ENCODE peak calls at places on chromosome 11, in nine cellular contexts. One of them, this sample, is unnamed.

GRCh38 chr11:127994736-127995135 is 592.6 kb downstream of the ETS1 start:
- DNase-seq in foreskin fibroblast: peak; percentile 41
- DNase-seq in kidney: no peak
- DNase-seq in colonic mucosa: no peak
- DNase-seq in HFF-Myc: no peak
- DNase-seq in AG04450: peak; percentile 15
- DNase-seq in cardiac muscle cell: no peak
- DNase-seq in CD8-positive, alpha-beta T cell: no peak
- DNase-seq in iPS DF 6.9: no peak
- DNase-seq in this sample: no peak

GRCh38 chr11:17556999-17557398 is 9.9 kb downstream of the OTOG start:
- DNase-seq in foreskin fibroblast: no peak
- DNase-seq in kidney: peak; percentile 54
- DNase-seq in colonic mucosa: no peak
- DNase-seq in HFF-Myc: no peak
- DNase-seq in AG04450: no peak
- DNase-seq in cardiac muscle cell: no peak
- DNase-seq in CD8-positive, alpha-beta T cell: no peak
- DNase-seq in iPS DF 6.9: no peak
- DNase-seq in this sample: no peak

GRCh38 chr11:24093410-24093809 is 403.4 kb upstream of the LUZP2 start:
- DNase-seq in foreskin fibroblast: no peak
- DNase-seq in kidney: no peak
- DNase-seq in colonic mucosa: no peak
- DNase-seq in HFF-Myc: no peak
- DNase-seq in AG04450: no peak
- DNase-seq in cardiac muscle cell: no peak
- DNase-seq in CD8-positive, alpha-beta T cell: no peak
- DNase-seq in iPS DF 6.9: no peak
- DNase-seq in this sample: no peak

GRCh38 chr11:46920709-46921108 is 2.4 kb upstream of the LRP4 start:
- DNase-seq in foreskin fibroblast: peak; percentile 98
- DNase-seq in kidney: no peak
- DNase-seq in colonic mucosa: no peak
- DNase-seq in HFF-Myc: peak; percentile 77
- DNase-seq in AG04450: peak; percentile 93
- DNase-seq in cardiac muscle cell: no peak
- DNase-seq in CD8-positive, alpha-beta T cell: no peak
- DNase-seq in iPS DF 6.9: no peak
- DNase-seq in this sample: no peak

GRCh38 chr11:76669901-76670474 is 559 bp downstream of the LRRC32 start:
- DNase-seq in foreskin fibroblast: peak; percentile 34
- DNase-seq in kidney: peak; percentile 88
- DNase-seq in colonic mucosa: peak; percentile 49
- DNase-seq in HFF-Myc: no peak
- DNase-seq in AG04450: peak; percentile 55
- DNase-seq in cardiac muscle cell: peak; percentile 43
- DNase-seq in CD8-positive, alpha-beta T cell: no peak
- DNase-seq in iPS DF 6.9: no peak
- DNase-seq in this sample: no peak

GRCh38 chr11:65692367-65692766 is 19.7 kb upstream of the KAT5 start:
- DNase-seq in foreskin fibroblast: no peak
- DNase-seq in kidney: no peak
- DNase-seq in colonic mucosa: no peak
- DNase-seq in HFF-Myc: no peak
- DNase-seq in AG04450: no peak
- DNase-seq in cardiac muscle cell: no peak
- DNase-seq in CD8-positive, alpha-beta T cell: no peak
- DNase-seq in iPS DF 6.9: no peak
- DNase-seq in this sample: no peak

GRCh38 chr11:134574425-134574824 is 162.4 kb upstream of the B3GAT1 start:
- DNase-seq in foreskin fibroblast: no peak
- DNase-seq in kidney: no peak
- DNase-seq in colonic mucosa: no peak
- DNase-seq in HFF-Myc: no peak
- DNase-seq in AG04450: no peak
- DNase-seq in cardiac muscle cell: no peak
- DNase-seq in CD8-positive, alpha-beta T cell: no peak
- DNase-seq in iPS DF 6.9: no peak
- DNase-seq in this sample: no peak

GRCh38 chr11:126927628-126928027 is 72.9 kb downstream of the KIRREL3 start:
- DNase-seq in foreskin fibroblast: no peak
- DNase-seq in kidney: no peak
- DNase-seq in colonic mucosa: no peak
- DNase-seq in HFF-Myc: no peak
- DNase-seq in AG04450: no peak
- DNase-seq in cardiac muscle cell: no peak
- DNase-seq in CD8-positive, alpha-beta T cell: no peak
- DNase-seq in iPS DF 6.9: no peak
- DNase-seq in this sample: no peak

GRCh38 chr11:120867531-120867930 is 156.4 kb upstream of the TBCEL start:
- DNase-seq in foreskin fibroblast: no peak
- DNase-seq in kidney: no peak
- DNase-seq in colonic mucosa: no peak
- DNase-seq in HFF-Myc: no peak
- DNase-seq in AG04450: no peak
- DNase-seq in cardiac muscle cell: no peak
- DNase-seq in CD8-positive, alpha-beta T cell: no peak
- DNase-seq in iPS DF 6.9: peak; percentile 5
- DNase-seq in this sample: no peak

GRCh38 chr11:118597556-118597955 is 9.9 kb upstream of the PHLDB1 start:
- DNase-seq in foreskin fibroblast: no peak
- DNase-seq in kidney: no peak
- DNase-seq in colonic mucosa: no peak
- DNase-seq in HFF-Myc: no peak
- DNase-seq in AG04450: no peak
- DNase-seq in cardiac muscle cell: no peak
- DNase-seq in CD8-positive, alpha-beta T cell: no peak
- DNase-seq in iPS DF 6.9: no peak
- DNase-seq in this sample: no peak

GRCh38 chr11:118596226-118596625 is 11.2 kb upstream of the PHLDB1 start:
- DNase-seq in foreskin fibroblast: no peak
- DNase-seq in kidney: no peak
- DNase-seq in colonic mucosa: no peak
- DNase-seq in HFF-Myc: no peak
- DNase-seq in AG04450: no peak
- DNase-seq in cardiac muscle cell: no peak
- DNase-seq in CD8-positive, alpha-beta T cell: no peak
- DNase-seq in iPS DF 6.9: no peak
- DNase-seq in this sample: no peak

GRCh38 chr11:118587952-118588351 is 15.7 kb downstream of the ARCN1 start:
- DNase-seq in foreskin fibroblast: no peak
- DNase-seq in kidney: no peak
- DNase-seq in colonic mucosa: no peak
- DNase-seq in HFF-Myc: no peak
- DNase-seq in AG04450: no peak
- DNase-seq in cardiac muscle cell: no peak
- DNase-seq in CD8-positive, alpha-beta T cell: no peak
- DNase-seq in iPS DF 6.9: no peak
- DNase-seq in this sample: no peak

DNA sequence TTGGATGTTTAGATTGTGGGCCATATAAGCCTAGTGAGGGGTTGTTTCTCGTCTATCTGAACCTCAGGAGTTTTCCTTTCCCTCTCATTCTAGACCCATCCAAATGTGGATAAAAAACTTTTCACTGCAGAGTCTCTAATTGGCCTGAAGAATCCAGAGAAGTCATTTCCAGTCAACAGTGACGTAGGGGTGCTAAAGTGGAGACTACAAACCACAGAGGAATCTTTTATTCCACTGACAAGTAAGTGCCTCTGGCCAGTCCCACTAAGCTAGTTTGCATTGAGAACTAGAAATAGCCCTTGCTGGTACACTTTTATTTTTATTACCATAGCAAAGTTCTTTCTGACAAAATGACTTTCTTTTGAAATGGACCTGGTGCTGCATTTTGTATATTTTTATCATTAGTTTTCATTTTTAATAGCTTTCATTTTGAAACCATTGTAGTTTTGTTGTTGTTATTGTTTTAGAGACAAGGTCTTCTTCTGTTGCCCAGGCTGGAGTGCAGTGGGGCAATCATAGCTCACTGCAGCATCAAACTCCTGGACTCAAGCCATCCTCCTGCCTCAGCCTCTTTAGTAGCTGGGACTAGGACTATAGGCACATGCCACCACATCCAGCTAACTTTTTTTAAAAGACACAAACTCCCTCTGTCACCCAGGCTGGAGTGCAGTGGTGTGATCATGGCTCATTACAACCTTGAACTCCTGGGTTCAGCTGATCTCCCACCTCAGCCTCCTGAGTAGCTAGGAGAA is 14.6 kb upstream of the PHLDB1 start:
- DNase-seq in foreskin fibroblast: no peak
- DNase-seq in kidney: no peak
- DNase-seq in colonic mucosa: no peak
- DNase-seq in HFF-Myc: no peak
- DNase-seq in AG04450: no peak
- DNase-seq in cardiac muscle cell: no peak
- DNase-seq in CD8-positive, alpha-beta T cell: no peak
- DNase-seq in iPS DF 6.9: no peak
- DNase-seq in this sample: no peak
- H3K4me3 ChIP-seq in foreskin fibroblast: no peak overlapping the region
- H3K4me3 ChIP-seq in kidney: no peak overlapping the region
- H3K4me3 ChIP-seq in colonic mucosa: no peak overlapping the region
- H3K4me3 ChIP-seq in HFF-Myc: no peak overlapping the region
- H3K4me3 ChIP-seq in AG04450: no peak overlapping the region
- H3K4me3 ChIP-seq in cardiac muscle cell: no peak overlapping the region
- H3K4me3 ChIP-seq in CD8-positive, alpha-beta T cell: no peak overlapping the region
- H3K4me3 ChIP-seq in iPS DF 6.9: no peak overlapping the region
- H3K4me3 ChIP-seq in this sample: no peak overlapping the region

DNA sequence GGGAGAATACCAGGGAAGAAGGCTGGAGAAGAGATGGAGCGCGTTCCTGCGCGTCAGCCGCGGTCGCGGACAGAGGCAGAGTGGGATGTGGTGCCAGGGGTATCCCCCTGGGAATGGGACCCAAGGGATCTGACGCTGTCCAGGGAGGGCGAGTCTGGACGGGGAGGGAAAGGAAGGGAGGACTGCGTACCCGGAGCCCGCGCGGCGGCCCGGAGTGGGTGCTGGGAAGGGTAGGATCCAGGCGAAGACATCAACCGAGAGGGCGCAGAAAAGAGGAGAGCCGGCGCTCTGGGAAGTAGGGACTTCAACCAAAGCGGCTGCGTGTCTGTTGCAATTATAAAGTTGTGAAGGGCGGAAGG is 744 bp downstream of the C11orf87 start:
- DNase-seq in foreskin fibroblast: peak; percentile 9
- DNase-seq in kidney: peak; percentile 42
- DNase-seq in colonic mucosa: no peak
- DNase-seq in HFF-Myc: no peak
- DNase-seq in AG04450: no peak
- DNase-seq in cardiac muscle cell: no peak
- DNase-seq in CD8-positive, alpha-beta T cell: no peak
- DNase-seq in iPS DF 6.9: no peak
- DNase-seq in this sample: no peak
- H3K4me3 ChIP-seq in foreskin fibroblast: peak overlapping the region; percentile 41
- H3K4me3 ChIP-seq in kidney: no peak overlapping the region
- H3K4me3 ChIP-seq in colonic mucosa: no peak overlapping the region
- H3K4me3 ChIP-seq in HFF-Myc: no peak overlapping the region
- H3K4me3 ChIP-seq in AG04450: peak overlapping the region; percentile 50
- H3K4me3 ChIP-seq in cardiac muscle cell: peak overlapping the region; percentile 31
- H3K4me3 ChIP-seq in CD8-positive, alpha-beta T cell: no peak overlapping the region
- H3K4me3 ChIP-seq in iPS DF 6.9: peak overlapping the region; percentile 24
- H3K4me3 ChIP-seq in this sample: no peak overlapping the region

GRCh38 chr11:119218141-119218878 is 12.2 kb downstream of the CBL start:
- DNase-seq in foreskin fibroblast: peak; percentile 95
- DNase-seq in kidney: no peak
- DNase-seq in colonic mucosa: no peak
- DNase-seq in HFF-Myc: peak; percentile 74
- DNase-seq in AG04450: peak; percentile 78
- DNase-seq in cardiac muscle cell: no peak
- DNase-seq in CD8-positive, alpha-beta T cell: no peak
- DNase-seq in iPS DF 6.9: no peak
- DNase-seq in this sample: no peak

GRCh38 chr11:119222308-119222707 is 16.2 kb downstream of the CBL start:
- DNase-seq in foreskin fibroblast: peak; percentile 44
- DNase-seq in kidney: no peak
- DNase-seq in colonic mucosa: no peak
- DNase-seq in HFF-Myc: peak; percentile 40
- DNase-seq in AG04450: peak; percentile 51
- DNase-seq in cardiac muscle cell: no peak
- DNase-seq in CD8-positive, alpha-beta T cell: no peak
- DNase-seq in iPS DF 6.9: no peak
- DNase-seq in this sample: no peak

GRCh38 chr11:119228535-119229302 is 22.6 kb downstream of the CBL start:
- DNase-seq in foreskin fibroblast: no peak
- DNase-seq in kidney: no peak
- DNase-seq in colonic mucosa: no peak
- DNase-seq in HFF-Myc: no peak
- DNase-seq in AG04450: no peak
- DNase-seq in cardiac muscle cell: no peak
- DNase-seq in CD8-positive, alpha-beta T cell: no peak
- DNase-seq in iPS DF 6.9: no peak
- DNase-seq in this sample: no peak

GRCh38 chr11:119222891-119223290 is 16.8 kb downstream of the CBL start:
- DNase-seq in foreskin fibroblast: no peak
- DNase-seq in kidney: no peak
- DNase-seq in colonic mucosa: no peak
- DNase-seq in HFF-Myc: no peak
- DNase-seq in AG04450: no peak
- DNase-seq in cardiac muscle cell: no peak
- DNase-seq in CD8-positive, alpha-beta T cell: no peak
- DNase-seq in iPS DF 6.9: no peak
- DNase-seq in this sample: no peak

DNA sequence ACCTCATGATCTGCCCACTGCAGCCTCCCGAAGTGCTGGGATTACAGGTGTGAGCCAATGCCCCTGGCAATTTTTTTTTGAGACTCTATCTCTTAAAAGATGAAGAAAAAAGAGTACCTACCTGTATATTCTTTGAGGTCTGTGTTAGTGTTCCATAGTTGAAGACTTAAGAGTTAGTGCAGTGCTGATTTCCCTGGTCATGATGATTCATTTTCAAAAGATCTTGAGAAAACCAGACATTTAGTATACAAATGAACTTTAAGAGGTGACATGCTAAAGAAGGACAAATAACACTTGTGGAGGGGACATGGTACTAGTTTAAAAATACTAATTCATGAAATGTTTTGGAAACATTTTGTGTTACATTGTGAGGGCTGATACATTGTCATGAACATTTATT is 17.7 kb downstream of the CBL start:
- DNase-seq in foreskin fibroblast: no peak
- DNase-seq in kidney: no peak
- DNase-seq in colonic mucosa: no peak
- DNase-seq in HFF-Myc: no peak
- DNase-seq in AG04450: no peak
- DNase-seq in cardiac muscle cell: no peak
- DNase-seq in CD8-positive, alpha-beta T cell: no peak
- DNase-seq in iPS DF 6.9: no peak
- DNase-seq in this sample: no peak
- H3K4me3 ChIP-seq in foreskin fibroblast: no peak overlapping the region
- H3K4me3 ChIP-seq in kidney: no peak overlapping the region
- H3K4me3 ChIP-seq in colonic mucosa: no peak overlapping the region
- H3K4me3 ChIP-seq in HFF-Myc: no peak overlapping the region
- H3K4me3 ChIP-seq in AG04450: no peak overlapping the region
- H3K4me3 ChIP-seq in cardiac muscle cell: no peak overlapping the region
- H3K4me3 ChIP-seq in CD8-positive, alpha-beta T cell: no peak overlapping the region
- H3K4me3 ChIP-seq in iPS DF 6.9: no peak overlapping the region
- H3K4me3 ChIP-seq in this sample: no peak overlapping the region

DNA sequence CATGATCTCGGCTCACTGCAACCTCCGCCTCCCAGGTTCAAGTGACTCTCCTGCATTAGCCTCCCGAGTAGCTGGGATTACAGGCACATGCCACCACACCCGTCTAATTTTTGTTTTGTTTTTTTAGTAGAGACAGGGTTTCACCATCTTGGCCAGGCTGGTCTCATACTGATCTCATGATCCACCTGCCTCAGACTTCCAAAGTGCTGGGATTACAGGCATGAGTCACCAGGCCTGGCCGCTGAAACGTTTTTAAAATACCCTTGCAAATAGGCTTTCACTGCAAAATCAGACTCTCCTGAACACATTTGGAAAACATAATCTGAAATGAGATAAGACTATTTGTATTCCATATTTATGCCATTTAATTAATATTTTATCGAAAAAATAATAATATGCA is 826.1 kb upstream of the CNTN5 start:
- DNase-seq in foreskin fibroblast: no peak
- DNase-seq in kidney: no peak
- DNase-seq in colonic mucosa: no peak
- DNase-seq in HFF-Myc: no peak
- DNase-seq in AG04450: no peak
- DNase-seq in cardiac muscle cell: no peak
- DNase-seq in CD8-positive, alpha-beta T cell: no peak
- DNase-seq in iPS DF 6.9: no peak
- DNase-seq in this sample: no peak
- H3K4me3 ChIP-seq in foreskin fibroblast: no peak overlapping the region
- H3K4me3 ChIP-seq in kidney: no peak overlapping the region
- H3K4me3 ChIP-seq in colonic mucosa: no peak overlapping the region
- H3K4me3 ChIP-seq in HFF-Myc: no peak overlapping the region
- H3K4me3 ChIP-seq in AG04450: no peak overlapping the region
- H3K4me3 ChIP-seq in cardiac muscle cell: no peak overlapping the region
- H3K4me3 ChIP-seq in CD8-positive, alpha-beta T cell: no peak overlapping the region
- H3K4me3 ChIP-seq in iPS DF 6.9: no peak overlapping the region
- H3K4me3 ChIP-seq in this sample: no peak overlapping the region

This sample was measured in CD4-positive, CD25-positive, alpha-beta regulatory T cell.